ENCODE peak calls at places on chromosomes 2 and 18, in five cellular contexts. X is ascending aorta; E is naive thymus-derived CD4-positive, alpha-beta T cell; I is psoas muscle; O is CD4-positive, alpha-beta T cell. R is an unnamed sample.
A peak's percentile ranks its signal among the peaks of the same experiment; 100 is the strongest.

GRCh38 chr2:234840336-234840735 is 111.5 kb upstream of the SH3BP4 start:
- DNase-seq in O (no peak), I (peak; percentile 36), E (no peak), X (no peak), R (no peak)

GRCh38 chr18:49861659-49862058 is 48.3 kb upstream of the ACAA2 start:
- DNase-seq in O (no peak), I (no peak), E (no peak), X (no peak), R (no peak)

GRCh38 chr2:505931-506330 is 171.3 kb downstream of the TMEM18 start:
- DNase-seq in X (no peak), O (no peak), I (no peak), E (no peak), R (no peak)

GRCh38 chr2:96148410-96149217 is 3.4 kb upstream of the DUSP2 start:
- DNase-seq in X (peak; percentile 83), O (peak; percentile 89), I (peak; percentile 55), E (peak; percentile 83), R (peak; percentile 52)

GRCh38 chr2:96758987-96759386 is 1.7 kb upstream of the CNNM4 start:
- DNase-seq in O (no peak), E (no peak), I (no peak), X (no peak), R (no peak)

GRCh38 chr2:62423883-62424458 is 82.0 kb downstream of the TMEM17 start:
- DNase-seq in E (no peak), I (no peak), X (no peak), O (no peak), R (no peak)

GRCh38 chr18:34128436-34128835 is 96.3 kb downstream of the NOL4 start:
- DNase-seq in O (no peak), E (no peak), X (no peak), I (no peak), R (no peak)

GRCh38 chr2:223668302-223668998 is 66.3 kb upstream of the SCG2 start:
- DNase-seq in X (no peak), O (no peak), I (no peak), E (no peak), R (no peak)

GRCh38 chr2:137467246-137467862 is 496.9 kb upstream of the HNMT start:
- DNase-seq in I (no peak), O (no peak), E (no peak), X (no peak), R (no peak)

GRCh38 chr2:16507655-16508054 is 158.0 kb downstream of the CYRIA start:
- DNase-seq in E (no peak), X (no peak), I (no peak), O (no peak), R (no peak)

GRCh38 chr2:148764820-148765219 is 110.2 kb upstream of the KIF5C start:
- DNase-seq in E (no peak), X (no peak), I (no peak), O (no peak), R (no peak)

GRCh38 chr2:109662889-109663288 is 48.7 kb downstream of the SOWAHC start:
- DNase-seq in I (no peak), X (no peak), O (no peak), E (no peak), R (no peak)

GRCh38 chr2:64312622-64312948 is 141.4 kb upstream of the LGALSL start:
- DNase-seq in E (no peak), X (no peak), O (no peak), I (no peak), R (no peak)

GRCh38 chr2:119943058-119943457 is 69.8 kb upstream of the EPB41L5 start:
- DNase-seq in O (no peak), X (no peak), I (no peak), E (no peak), R (no peak)

GRCh38 chr2:68741805-68742306 is 7.2 kb downstream of the ARHGAP25 start:
- DNase-seq in I (no peak), X (no peak), O (no peak), E (no peak), R (no peak)

GRCh38 chr18:61502472-61502871 is 169.2 kb downstream of the CDH20 start:
- DNase-seq in E (no peak), O (no peak), X (no peak), I (no peak), R (no peak)

GRCh38 chr18:62974928-62975675 is 259.8 kb downstream of the PHLPP1 start:
- DNase-seq in O (no peak), E (no peak), X (no peak), I (no peak), R (no peak)

GRCh38 chr2:73239776-73240175 is 5.7 kb downstream of the CCT7 start:
- DNase-seq in E (no peak), X (no peak), I (no peak), O (no peak), R (no peak)

GRCh38 chr18:60292186-60292585 is 80.4 kb downstream of the MC4R start:
- DNase-seq in O (no peak), X (no peak), I (no peak), E (no peak), R (no peak)

GRCh38 chr2:97871096-97871780 is 124.5 kb downstream of the TMEM131 start:
- DNase-seq in I (no peak), O (no peak), E (no peak), X (no peak), R (no peak)

GRCh38 chr2:45329045-45329677 is 281.9 kb downstream of the SRBD1 start:
- DNase-seq in E (no peak), O (no peak), X (no peak), I (no peak), R (no peak)

GRCh38 chr2:239275037-239275685 is 125.7 kb downstream of the HDAC4 start:
- DNase-seq in E (peak; percentile 55), I (peak; percentile 89), O (peak; percentile 76), X (peak; percentile 82), R (peak; percentile 42)

GRCh38 chr2:161388146-161388779 is 27.8 kb upstream of the TBR1 start:
- DNase-seq in E (no peak), I (no peak), X (no peak), O (no peak), R (no peak)

GRCh38 chr18:59846814-59847490 is 52.8 kb upstream of the PMAIP1 start:
- DNase-seq in I (no peak), O (no peak), E (no peak), X (no peak), R (no peak)

GRCh38 chr2:216690451-216691209 is 4.7 kb downstream of the IGFBP5 start:
- DNase-seq in O (no peak), I (peak; percentile 66), E (no peak), X (no peak), R (no peak)

GRCh38 chr18:67417864-67418523 is 98.5 kb downstream of the DSEL start:
- DNase-seq in I (no peak), O (no peak), X (no peak), E (no peak), R (no peak)

GRCh38 chr2:215793747-215794595 is 219.4 kb downstream of the MREG start:
- DNase-seq in I (no peak), O (no peak), X (peak; percentile 15), E (no peak), R (no peak)

GRCh38 chr2:20609349-20609994 is 41.4 kb downstream of the HS1BP3 start:
- DNase-seq in O (no peak), E (no peak), I (no peak), X (peak; percentile 8), R (no peak)

GRCh38 chr2:98909381-98910211 is 26.4 kb downstream of the CRACDL start:
- DNase-seq in X (no peak), I (peak; percentile 37), O (no peak), E (no peak), R (no peak)

R was measured in esophagus squamous epithelium.